ENCODE peak calls at places on chromosomes 2 and 18, in eight cellular contexts. K is hepatocyte; R is T1000; T is DND-41; E is LoVo; B is activated naive CD8-positive, alpha-beta T cell treated with anti-CD3 and anti-CD28 coated beads, Interleukin-2, amount 50 U/mL, for 24 hours; W is CD8-positive, alpha-beta T cell; G is astrocyte of the spinal cord. A is an unnamed sample.

GRCh38 chr2:108978709-108979111 is 10.3 kb downstream of the EDAR start:
- DNase-seq in K (no peak), R (no peak), T (no peak), E (no peak), B (no peak), W (no peak), G (peak; percentile 17), A (no peak)

GRCh38 chr2:54336977-54337255 is 80.9 kb upstream of the TSPYL6 start:
- DNase-seq in K (no peak), R (no peak), T (no peak), E (no peak), B (no peak), W (no peak), G (no peak), A (no peak)

GRCh38 chr2:95267458-95268207 is 6.6 kb upstream of the PROM2 start:
- DNase-seq in K (no peak), R (no peak), T (no peak), E (no peak), B (no peak), W (no peak), G (peak; percentile 22), A (no peak)

GRCh38 chr2:60880988-60881932 is at the start of gene REL:
- DNase-seq in K (peak; percentile 97), R (peak; percentile 79), T (peak; percentile 86), E (peak; percentile 94), B (peak; percentile 95), W (peak; percentile 84), G (peak; percentile 90), A (peak; percentile 97)

GRCh38 chr2:38528008-38528442 is 74.7 kb downstream of the HNRNPLL start:
- DNase-seq in K (peak; percentile 55), R (peak; percentile 66), T (no peak), E (peak; percentile 40), B (peak; percentile 73), W (no peak), G (peak; percentile 47), A (peak; percentile 52)

GRCh38 chr2:152228215-152228614 is 52.7 kb upstream of the STAM2 start:
- DNase-seq in K (no peak), R (no peak), T (no peak), E (no peak), B (no peak), W (no peak), G (no peak), A (no peak)

GRCh38 chr2:20665261-20666113 is 1.5 kb upstream of the GDF7 start:
- DNase-seq in K (no peak), R (no peak), T (no peak), E (no peak), B (no peak), W (no peak), G (no peak), A (no peak)

GRCh38 chr2:64652231-64653173 is 1.2 kb downstream of the SERTAD2 start:
- DNase-seq in K (peak; percentile 82), R (no peak), T (peak; percentile 46), E (peak; percentile 43), B (peak; percentile 34), W (no peak), G (peak; percentile 41), A (peak; percentile 57)

GRCh38 chr2:8525582-8526402 is 156.1 kb upstream of the ID2 start:
- DNase-seq in K (peak; percentile 83), R (no peak), T (no peak), E (peak; percentile 55), B (no peak), W (no peak), G (peak; percentile 31), A (no peak)

GRCh38 chr18:58615150-58616132 is 13.4 kb downstream of the ALPK2 start:
- DNase-seq in K (no peak), R (no peak), T (no peak), E (no peak), B (peak; percentile 54), W (peak; percentile 37), G (no peak), A (no peak)

GRCh38 chr2:111897924-111898702 is at the start of gene MERTK:
- DNase-seq in K (peak; percentile 95), R (peak; percentile 69), T (peak; percentile 77), E (peak; percentile 73), B (peak; percentile 67), W (no peak), G (peak; percentile 75), A (peak; percentile 47)

GRCh38 chr2:63842149-63843061 is 709 bp downstream of the UGP2 start:
- DNase-seq in K (peak; percentile 70), R (no peak), T (peak; percentile 38), E (peak; percentile 37), B (peak; percentile 19), W (no peak), G (peak; percentile 69), A (no peak)